ENCODE peak calls at places on chromosomes 6 and 20, in four cellular contexts. One of them, this sample, is unnamed.

GRCh38 chr6:137352859-137353258 is 133.7 kb upstream of the IFNGR1 start:
- ATAC-seq in K562: no peak
- ATAC-seq in upper lobe of left lung: no peak
- ATAC-seq in HepG2: no peak
- ATAC-seq in this sample: no peak

GRCh38 chr6:42963855-42964605 is 3.5 kb downstream of the GNMT start:
- ATAC-seq in K562: peak
- ATAC-seq in upper lobe of left lung: no peak
- ATAC-seq in HepG2: peak
- ATAC-seq in this sample: no peak

GRCh38 chr6:89287351-89288028 is 27.6 kb downstream of the GABRR2 start:
- ATAC-seq in K562: no peak
- ATAC-seq in upper lobe of left lung: no peak
- ATAC-seq in HepG2: no peak
- ATAC-seq in this sample: no peak

GRCh38 chr6:125918681-125919566 is 37.6 kb upstream of the HINT3 start:
- ATAC-seq in K562: peak
- ATAC-seq in upper lobe of left lung: peak
- ATAC-seq in HepG2: peak
- ATAC-seq in this sample: peak

GRCh38 chr6:167668019-167668753 is 158.5 kb upstream of the AFDN start:
- ATAC-seq in K562: no peak
- ATAC-seq in upper lobe of left lung: no peak
- ATAC-seq in HepG2: peak
- ATAC-seq in this sample: peak

GRCh38 chr6:154236646-154237236 is 119.9 kb downstream of the IPCEF1 start:
- ATAC-seq in K562: no peak
- ATAC-seq in upper lobe of left lung: no peak
- ATAC-seq in HepG2: no peak
- ATAC-seq in this sample: no peak

GRCh38 chr20:32155017-32155965 is 45.8 kb downstream of the TM9SF4 start:
- ATAC-seq in K562: peak
- ATAC-seq in upper lobe of left lung: peak
- ATAC-seq in HepG2: peak
- ATAC-seq in this sample: peak

GRCh38 chr6:36907781-36908180 is 22.0 kb downstream of the C6orf89 start:
- ATAC-seq in K562: peak
- ATAC-seq in upper lobe of left lung: no peak
- ATAC-seq in HepG2: no peak
- ATAC-seq in this sample: peak

GRCh38 chr6:10412948-10413849 is 1.7 kb downstream of the TFAP2A start:
- ATAC-seq in K562: no peak
- ATAC-seq in upper lobe of left lung: no peak
- ATAC-seq in HepG2: peak
- ATAC-seq in this sample: peak

GRCh38 chr6:90179190-90180169 is 117.2 kb downstream of the BACH2 start:
- ATAC-seq in K562: no peak
- ATAC-seq in upper lobe of left lung: no peak
- ATAC-seq in HepG2: no peak
- ATAC-seq in this sample: no peak

GRCh38 chr6:90631046-90631445 is 44.2 kb upstream of the MAP3K7 start:
- ATAC-seq in K562: no peak
- ATAC-seq in upper lobe of left lung: no peak
- ATAC-seq in HepG2: no peak
- ATAC-seq in this sample: no peak

GRCh38 chr6:55023231-55023630 is 151.1 kb upstream of the HCRTR2 start:
- ATAC-seq in K562: no peak
- ATAC-seq in upper lobe of left lung: no peak
- ATAC-seq in HepG2: no peak
- ATAC-seq in this sample: no peak

GRCh38 chr6:137904822-137905617 is 38.0 kb downstream of the TNFAIP3 start:
- ATAC-seq in K562: peak
- ATAC-seq in upper lobe of left lung: no peak
- ATAC-seq in HepG2: no peak
- ATAC-seq in this sample: no peak

GRCh38 chr20:4936392-4936850 is 64.9 kb downstream of the SLC23A2 start:
- ATAC-seq in K562: no peak
- ATAC-seq in upper lobe of left lung: no peak
- ATAC-seq in HepG2: no peak
- ATAC-seq in this sample: no peak

GRCh38 chr6:134517145-134517658 is 199.3 kb upstream of the SGK1 start:
- ATAC-seq in K562: peak
- ATAC-seq in upper lobe of left lung: peak
- ATAC-seq in HepG2: peak
- ATAC-seq in this sample: peak

GRCh38 chr6:139777202-139777970 is 402.9 kb upstream of the CITED2 start:
- ATAC-seq in K562: peak
- ATAC-seq in upper lobe of left lung: no peak
- ATAC-seq in HepG2: no peak
- ATAC-seq in this sample: no peak

GRCh38 chr6:142953373-142954273 is 8.6 kb upstream of the HIVEP2 start:
- ATAC-seq in K562: no peak
- ATAC-seq in upper lobe of left lung: no peak
- ATAC-seq in HepG2: peak
- ATAC-seq in this sample: no peak

GRCh38 chr6:95686858-95687257 is 109.5 kb downstream of the MANEA start:
- ATAC-seq in K562: no peak
- ATAC-seq in upper lobe of left lung: no peak
- ATAC-seq in HepG2: no peak
- ATAC-seq in this sample: no peak

GRCh38 chr6:41713161-41713649 is 22.2 kb downstream of the TFEB start:
- ATAC-seq in K562: peak
- ATAC-seq in upper lobe of left lung: peak
- ATAC-seq in HepG2: peak
- ATAC-seq in this sample: peak

GRCh38 chr6:129497591-129498555 is 212.1 kb downstream of the ARHGAP18 start:
- ATAC-seq in K562: no peak
- ATAC-seq in upper lobe of left lung: no peak
- ATAC-seq in HepG2: no peak
- ATAC-seq in this sample: no peak

GRCh38 chr20:60507087-60507684 is 549.0 kb downstream of the CDH26 start:
- ATAC-seq in K562: no peak
- ATAC-seq in upper lobe of left lung: no peak
- ATAC-seq in HepG2: no peak
- ATAC-seq in this sample: no peak

GRCh38 chr6:14231546-14232280 is 114.1 kb downstream of the CD83 start:
- ATAC-seq in K562: no peak
- ATAC-seq in upper lobe of left lung: no peak
- ATAC-seq in HepG2: no peak
- ATAC-seq in this sample: no peak

GRCh38 chr6:120558294-120558693 is 776.0 kb downstream of the TBC1D32 start:
- ATAC-seq in K562: no peak
- ATAC-seq in upper lobe of left lung: no peak
- ATAC-seq in HepG2: no peak
- ATAC-seq in this sample: no peak

GRCh38 chr20:47354710-47355488 is 1.6 kb downstream of the ZMYND8 start:
- ATAC-seq in K562: peak
- ATAC-seq in upper lobe of left lung: no peak
- ATAC-seq in HepG2: no peak
- ATAC-seq in this sample: no peak

GRCh38 chr20:45010399-45010828 is 44.1 kb downstream of the STK4 start:
- ATAC-seq in K562: no peak
- ATAC-seq in upper lobe of left lung: no peak
- ATAC-seq in HepG2: no peak
- ATAC-seq in this sample: no peak

GRCh38 chr20:33408716-33409654 is 7.7 kb upstream of the CDK5RAP1 start:
- ATAC-seq in K562: no peak
- ATAC-seq in upper lobe of left lung: no peak
- ATAC-seq in HepG2: no peak
- ATAC-seq in this sample: no peak

GRCh38 chr6:164409309-164410009 is 899.9 kb downstream of the C6orf118 start:
- ATAC-seq in K562: no peak
- ATAC-seq in upper lobe of left lung: no peak
- ATAC-seq in HepG2: no peak
- ATAC-seq in this sample: no peak

GRCh38 chr6:154548130-154548830 is 37.8 kb upstream of the CNKSR3 start:
- ATAC-seq in K562: peak
- ATAC-seq in upper lobe of left lung: no peak
- ATAC-seq in HepG2: peak
- ATAC-seq in this sample: no peak

GRCh38 chr20:23475395-23475794 is 15.5 kb upstream of the CST8 start:
- ATAC-seq in K562: peak
- ATAC-seq in upper lobe of left lung: peak
- ATAC-seq in HepG2: peak
- ATAC-seq in this sample: no peak

GRCh38 chr6:121857551-121857950 is 422.1 kb downstream of the GJA1 start:
- ATAC-seq in K562: no peak
- ATAC-seq in upper lobe of left lung: no peak
- ATAC-seq in HepG2: no peak
- ATAC-seq in this sample: no peak

GRCh38 chr20:62566771-62567170 is 75.5 kb upstream of the SLCO4A1 start:
- ATAC-seq in K562: no peak
- ATAC-seq in upper lobe of left lung: no peak
- ATAC-seq in HepG2: no peak
- ATAC-seq in this sample: no peak
- TF ChIP-seq EP300 in K562: no peak
- TF ChIP-seq EP300 in upper lobe of left lung: no peak
- TF ChIP-seq EP300 in HepG2: no peak
- TF ChIP-seq EP300 in this sample: no peak

DNA sequence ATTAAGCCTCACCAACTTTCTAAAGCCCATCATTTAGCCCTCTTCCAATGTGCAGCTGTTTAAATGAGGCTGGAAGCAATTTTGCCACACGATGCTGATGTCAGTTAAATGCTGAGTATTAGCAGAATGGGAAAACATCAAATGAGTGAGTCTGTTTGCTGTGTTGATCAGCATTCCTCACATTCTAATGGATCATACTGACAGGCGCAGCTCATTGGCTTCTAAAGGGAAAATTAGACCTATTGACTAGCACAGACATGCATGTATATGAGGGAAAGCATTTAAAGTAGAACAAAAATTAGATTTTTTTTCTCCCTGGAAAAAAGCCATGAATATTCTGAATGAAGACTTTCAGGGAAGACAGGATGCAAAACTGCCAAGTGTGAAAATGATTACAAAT is 956.1 kb upstream of the EYS start:
- ATAC-seq in K562: no peak
- ATAC-seq in upper lobe of left lung: no peak
- ATAC-seq in HepG2: no peak
- ATAC-seq in this sample: no peak
- TF ChIP-seq EP300 in K562: no peak
- TF ChIP-seq EP300 in upper lobe of left lung: no peak
- TF ChIP-seq EP300 in HepG2: no peak
- TF ChIP-seq EP300 in this sample: no peak

GRCh38 chr6:108654465-108655106 is 93.9 kb downstream of the FOXO3 start:
- ATAC-seq in K562: no peak
- ATAC-seq in upper lobe of left lung: no peak
- ATAC-seq in HepG2: no peak
- ATAC-seq in this sample: no peak

GRCh38 chr6:108652375-108652774 is 91.7 kb downstream of the FOXO3 start:
- ATAC-seq in K562: no peak
- ATAC-seq in upper lobe of left lung: no peak
- ATAC-seq in HepG2: no peak
- ATAC-seq in this sample: no peak

GRCh38 chr6:108655840-108656650 is 95.3 kb downstream of the FOXO3 start:
- ATAC-seq in K562: no peak
- ATAC-seq in upper lobe of left lung: no peak
- ATAC-seq in HepG2: peak
- ATAC-seq in this sample: peak

GRCh38 chr6:108651781-108652227 is 91.1 kb downstream of the FOXO3 start:
- ATAC-seq in K562: no peak
- ATAC-seq in upper lobe of left lung: no peak
- ATAC-seq in HepG2: no peak
- ATAC-seq in this sample: peak

GRCh38 chr6:108653864-108654402 is 93.2 kb downstream of the FOXO3 start:
- ATAC-seq in K562: no peak
- ATAC-seq in upper lobe of left lung: no peak
- ATAC-seq in HepG2: no peak
- ATAC-seq in this sample: peak
- TF ChIP-seq EP300 in K562: no peak
- TF ChIP-seq EP300 in upper lobe of left lung: peak
- TF ChIP-seq EP300 in HepG2: no peak
- TF ChIP-seq EP300 in this sample: peak

DNA sequence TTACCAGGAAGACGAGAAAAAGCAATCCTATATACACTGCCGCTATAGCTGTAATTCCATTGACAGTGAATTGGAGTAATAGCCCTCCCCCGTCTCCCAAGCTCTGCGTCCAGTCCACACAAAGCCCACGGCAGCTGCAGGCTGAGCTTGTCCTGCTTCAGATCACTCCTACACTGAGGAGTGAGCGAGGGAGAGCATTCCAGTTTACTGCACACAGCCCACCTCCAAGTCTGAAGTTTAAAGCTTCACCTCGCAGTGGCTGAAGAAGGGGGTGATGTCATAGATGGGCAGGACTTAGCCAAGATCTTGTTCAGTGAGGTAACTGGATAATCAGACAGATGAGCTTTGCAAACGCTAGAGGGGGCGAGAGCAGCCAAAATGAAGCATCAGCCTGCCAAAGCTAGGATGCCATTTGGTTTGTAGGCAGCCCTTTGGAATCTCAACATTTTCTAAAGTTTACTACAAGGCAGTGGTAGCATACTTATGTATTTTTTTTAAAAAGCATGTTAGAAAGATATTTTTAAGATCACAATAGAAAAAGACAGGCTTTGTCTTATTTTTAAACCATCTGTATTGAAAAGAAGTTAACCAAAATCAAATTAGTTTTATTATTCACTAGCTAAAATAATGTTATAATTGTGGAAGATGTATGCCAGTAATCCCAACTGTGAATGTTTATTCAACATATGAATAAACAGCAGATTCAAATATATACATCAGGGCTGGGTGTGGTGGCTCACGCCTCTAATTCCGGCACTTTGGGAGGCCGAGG is at the start of gene FLRT3:
- ATAC-seq in K562: no peak
- ATAC-seq in upper lobe of left lung: peak
- ATAC-seq in HepG2: peak
- ATAC-seq in this sample: peak
- TF ChIP-seq EP300 in K562: no peak
- TF ChIP-seq EP300 in upper lobe of left lung: peak
- TF ChIP-seq EP300 in HepG2: peak
- TF ChIP-seq EP300 in this sample: no peak

GRCh38 chr6:51927450-51927849 is 160.0 kb downstream of the PKHD1 start:
- ATAC-seq in K562: no peak
- ATAC-seq in upper lobe of left lung: no peak
- ATAC-seq in HepG2: no peak
- ATAC-seq in this sample: no peak

GRCh38 chr6:51929934-51930574 is 157.4 kb downstream of the PKHD1 start:
- ATAC-seq in K562: no peak
- ATAC-seq in upper lobe of left lung: no peak
- ATAC-seq in HepG2: no peak
- ATAC-seq in this sample: no peak

GRCh38 chr6:51926125-51926524 is 161.3 kb downstream of the PKHD1 start:
- ATAC-seq in K562: no peak
- ATAC-seq in upper lobe of left lung: no peak
- ATAC-seq in HepG2: no peak
- ATAC-seq in this sample: no peak

GRCh38 chr6:51930602-51931001 is 156.8 kb downstream of the PKHD1 start:
- ATAC-seq in K562: no peak
- ATAC-seq in upper lobe of left lung: no peak
- ATAC-seq in HepG2: no peak
- ATAC-seq in this sample: no peak

GRCh38 chr6:51928320-51928719 is 159.1 kb downstream of the PKHD1 start:
- ATAC-seq in K562: no peak
- ATAC-seq in upper lobe of left lung: no peak
- ATAC-seq in HepG2: no peak
- ATAC-seq in this sample: no peak
- TF ChIP-seq EP300 in K562: no peak
- TF ChIP-seq EP300 in upper lobe of left lung: no peak
- TF ChIP-seq EP300 in HepG2: no peak
- TF ChIP-seq EP300 in this sample: no peak

GRCh38 chr6:69914015-69914485 is 47.7 kb downstream of the COL19A1 start:
- ATAC-seq in K562: no peak
- ATAC-seq in upper lobe of left lung: no peak
- ATAC-seq in HepG2: peak
- ATAC-seq in this sample: no peak
- TF ChIP-seq EP300 in K562: no peak
- TF ChIP-seq EP300 in upper lobe of left lung: no peak
- TF ChIP-seq EP300 in HepG2: no peak
- TF ChIP-seq EP300 in this sample: no peak

This sample was measured in gastroesophageal sphincter.